ENCODE peak calls at places on chromosome 15, in six cellular contexts. F, A, E, P, N and J are unnamed samples.
A peak's percentile ranks its signal among the peaks of the same experiment; 100 is the strongest.

GRCh38 chr15:73907018-73907394 is 19.3 kb upstream of the LOXL1 start:
- DNase-seq in A (no peak), F (no peak), E (no peak), N (no peak), P (no peak), J (no peak)

GRCh38 chr15:44033894-44034293 is 161.2 kb downstream of the FRMD5 start:
- DNase-seq in E (no peak), N (no peak), A (no peak), F (no peak), P (peak; percentile 70), J (no peak)

GRCh38 chr15:101614001-101614585 is 38.1 kb downstream of the TM2D3 start:
- DNase-seq in E (no peak), N (no peak), P (no peak), F (no peak), A (peak; percentile 28), J (no peak)

GRCh38 chr15:78638658-78639314 is 2.2 kb downstream of the CHRNB4 start:
- DNase-seq in A (peak; percentile 70), F (peak; percentile 53), P (peak; percentile 44), N (peak; percentile 16), E (peak; percentile 95), J (peak; percentile 67)

GRCh38 chr15:75809986-75810750 is 33.1 kb upstream of the UBE2Q2 start:
- DNase-seq in N (no peak), P (peak; percentile 37), F (peak; percentile 40), E (peak; percentile 64), A (no peak), J (no peak)

GRCh38 chr15:99998661-99999101 is 265.4 kb upstream of the LYSMD4 start:
- DNase-seq in F (no peak), P (peak; percentile 37), E (no peak), A (no peak), N (no peak), J (no peak)

GRCh38 chr15:36671017-36671416 is 91.6 kb downstream of the CDIN1 start:
- DNase-seq in E (no peak), F (no peak), P (no peak), N (no peak), A (no peak), J (no peak)

GRCh38 chr15:52780172-52780980 is 9.8 kb downstream of the ONECUT1 start:
- DNase-seq in E (peak; percentile 69), P (peak; percentile 60), N (peak; percentile 31), F (peak; percentile 43), A (peak; percentile 85), J (peak; percentile 41)

GRCh38 chr15:83992356-83993031 is 243.1 kb upstream of the GOLGA6L4 start:
- DNase-seq in E (no peak), F (no peak), N (no peak), A (no peak), P (no peak), J (no peak)

GRCh38 chr15:80325206-80325605 is 73.2 kb upstream of the CTXND1 start:
- DNase-seq in N (no peak), A (no peak), F (no peak), P (no peak), E (no peak), J (no peak)

GRCh38 chr15:59685737-59686297 is 3.3 kb downstream of the BNIP2 start:
- DNase-seq in E (no peak), F (no peak), N (no peak), P (peak; percentile 8), A (no peak), J (no peak)

GRCh38 chr15:52392008-52392687 is 96.5 kb upstream of the MYO5C start:
- DNase-seq in P (peak; percentile 76), F (no peak), N (no peak), A (no peak), E (peak; percentile 41), J (no peak)

GRCh38 chr15:90342655-90343054 is 9.4 kb upstream of the ZNF774 start:
- DNase-seq in P (no peak), A (no peak), F (no peak), E (no peak), N (no peak), J (no peak)

GRCh38 chr15:51982013-51982769 is 10.6 kb upstream of the LEO1 start:
- DNase-seq in E (peak; percentile 51), F (peak; percentile 4), A (peak; percentile 73), P (peak; percentile 86), N (peak; percentile 7), J (peak; percentile 90)

GRCh38 chr15:92578096-92578835 is 77.3 kb downstream of the FAM174B start:
- DNase-seq in F (no peak), E (no peak), N (no peak), P (no peak), A (no peak), J (no peak)

GRCh38 chr15:78457101-78457500 is 19.1 kb downstream of the IREB2 start:
- DNase-seq in F (peak; percentile 43), N (no peak), A (no peak), E (no peak), P (peak; percentile 78), J (peak; percentile 9)

GRCh38 chr15:41870689-41871081 is 23.2 kb downstream of the SPTBN5 start:
- DNase-seq in F (no peak), E (no peak), P (peak; percentile 68), N (peak; percentile 36), A (peak; percentile 67), J (no peak)

GRCh38 chr15:76190767-76191538 is 120.3 kb downstream of the ETFA start:
- DNase-seq in P (peak; percentile 77), E (peak; percentile 97), N (peak; percentile 53), F (peak; percentile 40), A (peak; percentile 87), J (peak; percentile 37)

GRCh38 chr15:65368300-65368617 is 9.5 kb downstream of the IGDCC3 start:
- DNase-seq in F (no peak), N (no peak), P (no peak), E (peak; percentile 88), A (no peak), J (peak; percentile 15)